ENCODE peak calls at places on chromosomes 7 and 10, in five cellular contexts. G, W, U, L and M are unnamed samples.

GRCh38 chr10:85379338-85379737 is 987.3 kb downstream of the GRID1 start:
- DNase-seq in G (no peak), W (no peak), U (no peak), L (no peak), M (no peak)

GRCh38 chr10:83542774-83543291 is 596.5 kb upstream of the GHITM start:
- DNase-seq in G (no peak), W (no peak), U (no peak), L (no peak), M (peak)

GRCh38 chr10:80405035-80405434 is 3.3 kb upstream of the PRXL2A start:
- DNase-seq in G (no peak), W (no peak), U (no peak), L (no peak), M (no peak)

GRCh38 chr7:77727936-77728701 is 31.9 kb downstream of the RSBN1L start:
- DNase-seq in G (peak), W (peak), U (peak), L (peak), M (peak)

GRCh38 chr10:109987413-109987812 is 20.4 kb upstream of the ADD3 start:
- DNase-seq in G (peak), W (no peak), U (peak), L (no peak), M (peak)

GRCh38 chr7:74457007-74457406 is 3.3 kb downstream of the GTF2IRD1 start:
- DNase-seq in G (no peak), W (no peak), U (no peak), L (no peak), M (no peak)

GRCh38 chr10:28359334-28359733 is 56.5 kb upstream of the MPP7 start:
- DNase-seq in G (peak), W (no peak), U (no peak), L (no peak), M (no peak)

GRCh38 chr10:50896721-50897120 is 11.3 kb upstream of the A1CF start:
- DNase-seq in G (no peak), W (no peak), U (no peak), L (no peak), M (no peak)

GRCh38 chr10:11082551-11082950 is 64.9 kb downstream of the CELF2 start:
- DNase-seq in G (no peak), W (no peak), U (peak), L (no peak), M (no peak)

GRCh38 chr7:131212114-131212513 is 115.6 kb upstream of the MKLN1 start:
- DNase-seq in G (peak), W (peak), U (peak), L (peak), M (peak)

GRCh38 chr7:34277016-34277800 is 371.9 kb downstream of the BMPER start:
- DNase-seq in G (no peak), W (no peak), U (peak), L (no peak), M (peak)
- H2BK120ac ChIP-seq in G (no peak), W (no peak), U (no peak), L (no peak), M (no peak)

GRCh38 chr7:37031571-37032257 is 307.4 kb upstream of the AOAH start:
- DNase-seq in G (peak), W (peak), U (peak), L (peak), M (peak)

GRCh38 chr7:37035631-37036030 is 311.3 kb upstream of the AOAH start:
- DNase-seq in G (no peak), W (no peak), U (no peak), L (no peak), M (no peak)

GRCh38 chr7:37033141-37033540 is 308.8 kb upstream of the AOAH start:
- DNase-seq in G (no peak), W (no peak), U (no peak), L (no peak), M (no peak)

GRCh38 chr7:37028909-37029440 is 304.7 kb upstream of the AOAH start:
- DNase-seq in G (no peak), W (no peak), U (no peak), L (no peak), M (no peak)

GRCh38 chr7:37032258-37032601 is 307.9 kb upstream of the AOAH start:
- DNase-seq in G (no peak), W (no peak), U (no peak), L (no peak), M (no peak)
- H2BK120ac ChIP-seq in G (peak), W (no peak), U (peak), L (no peak), M (no peak)

DNA sequence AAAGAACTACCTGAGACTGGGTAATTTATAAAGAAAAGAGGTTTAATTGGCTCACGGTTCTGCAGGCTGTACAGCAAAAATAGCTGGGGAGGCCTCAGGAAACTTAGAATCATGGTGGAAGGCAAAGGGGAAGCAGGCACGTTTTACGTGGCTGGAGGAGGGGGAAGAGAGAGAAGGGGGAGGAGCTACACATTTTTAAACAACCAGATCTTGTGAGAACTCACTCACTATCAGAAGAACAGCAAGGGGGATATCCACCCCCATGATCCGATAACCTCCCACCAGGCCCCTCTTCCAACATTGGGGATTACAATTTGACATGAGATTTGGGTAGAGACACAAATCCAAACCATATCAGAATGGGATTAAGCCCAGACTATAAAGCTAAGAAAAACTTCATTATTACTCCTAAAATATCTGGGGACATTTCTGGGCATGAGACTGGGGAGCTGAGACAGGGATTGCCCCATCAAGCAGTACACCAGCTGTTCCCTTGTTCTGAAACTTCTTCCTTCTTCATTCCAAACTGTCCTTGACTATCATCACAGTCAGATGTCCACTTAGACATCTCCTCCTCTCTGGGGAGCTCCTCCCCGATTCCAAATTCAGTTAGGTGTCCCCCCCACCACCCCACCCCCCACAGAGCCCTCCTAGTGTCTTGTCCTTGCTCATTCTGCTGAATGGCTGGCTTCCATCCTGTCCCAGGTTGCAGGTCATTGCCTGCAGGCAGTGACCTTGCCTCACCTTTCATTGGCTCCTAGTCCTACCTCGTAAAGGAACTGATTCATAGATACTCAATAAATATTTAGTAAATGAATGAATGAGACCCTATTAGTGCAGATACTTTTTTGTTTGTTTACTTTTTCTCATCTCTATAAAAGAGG is 132.6 kb downstream of the EVX1 start:
- DNase-seq in G (no peak), W (no peak), U (no peak), L (no peak), M (no peak)
- H2BK120ac ChIP-seq in G (peak), W (no peak), U (no peak), L (no peak), M (no peak)

DNA sequence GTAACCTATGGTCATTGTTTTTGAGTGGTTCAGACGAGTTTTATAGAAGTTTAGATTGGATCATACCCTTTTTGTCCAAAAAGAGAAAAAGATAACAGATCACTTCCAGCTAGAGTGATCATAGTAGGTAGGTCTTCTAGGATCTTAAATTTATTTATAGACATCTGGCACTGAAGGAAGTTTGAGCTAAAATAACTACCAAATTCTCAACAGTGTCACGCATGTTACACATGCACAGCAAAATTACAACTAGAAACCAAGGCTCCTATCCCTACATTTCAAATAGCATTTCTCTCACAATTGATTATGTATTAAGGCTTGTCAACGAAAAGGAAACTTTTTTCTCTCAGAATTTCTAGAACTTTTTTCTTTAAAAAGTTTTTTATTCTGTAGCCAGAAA is 2.3 kb downstream of the CALU start:
- DNase-seq in G (no peak), W (no peak), U (no peak), L (no peak), M (no peak)
- H2BK120ac ChIP-seq in G (no peak), W (no peak), U (no peak), L (no peak), M (no peak)

GRCh38 chr10:21758671-21759070 is 224.6 kb downstream of the MLLT10 start:
- DNase-seq in G (no peak), W (no peak), U (no peak), L (no peak), M (no peak)

GRCh38 chr10:21759232-21759631 is 225.2 kb downstream of the MLLT10 start:
- DNase-seq in G (no peak), W (no peak), U (no peak), L (no peak), M (no peak)

GRCh38 chr10:21758239-21758638 is 224.2 kb downstream of the MLLT10 start:
- DNase-seq in G (no peak), W (no peak), U (no peak), L (no peak), M (no peak)

GRCh38 chr10:21757601-21757901 is 223.5 kb downstream of the MLLT10 start:
- DNase-seq in G (no peak), W (no peak), U (no peak), L (no peak), M (peak)

DNA sequence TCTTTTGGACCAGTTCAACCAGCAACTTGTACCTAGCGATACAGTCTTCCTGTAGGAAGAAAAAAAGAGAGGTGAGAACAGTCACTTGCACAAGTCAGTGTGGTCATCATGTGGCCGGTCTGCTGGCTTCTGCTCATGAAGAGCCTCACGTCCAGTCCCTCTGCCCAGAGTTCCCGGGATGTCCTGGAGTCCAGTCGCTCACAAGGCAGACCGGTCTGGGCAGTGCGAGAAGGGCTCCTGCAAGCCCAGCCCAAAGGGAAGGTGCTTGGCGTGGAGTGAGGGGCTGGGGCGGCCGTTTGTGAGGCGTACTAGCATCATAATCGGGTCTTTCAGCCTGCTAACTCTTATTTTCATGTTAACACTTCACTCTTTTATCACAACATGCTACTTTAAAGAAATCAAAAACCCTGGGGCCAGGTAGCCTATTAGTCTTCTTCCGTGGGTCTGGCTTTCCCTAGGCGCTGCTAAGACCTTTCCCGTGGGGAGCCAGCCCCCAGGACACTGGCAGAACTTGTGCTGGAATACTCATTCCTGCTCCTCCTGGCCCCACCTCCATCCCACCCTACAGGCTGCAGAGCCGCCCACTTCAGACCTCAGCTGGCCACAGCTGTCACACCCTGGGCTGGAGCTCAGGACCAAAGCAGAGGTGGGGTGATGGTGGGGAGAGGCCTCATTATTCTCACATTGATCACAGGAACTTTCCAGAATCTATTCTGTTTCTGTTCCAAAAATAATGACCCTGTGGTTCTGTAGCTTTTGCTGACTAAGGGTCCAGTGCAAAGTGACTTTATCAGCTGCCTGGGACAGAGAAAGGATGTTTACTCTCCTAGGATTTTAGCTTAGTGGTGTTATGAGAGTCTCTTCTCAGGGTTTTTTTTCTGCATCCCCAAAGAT is 222.9 kb downstream of the MLLT10 start:
- DNase-seq in G (peak), W (no peak), U (no peak), L (no peak), M (no peak)
- H2BK120ac ChIP-seq in G (no peak), W (no peak), U (no peak), L (no peak), M (no peak)

DNA sequence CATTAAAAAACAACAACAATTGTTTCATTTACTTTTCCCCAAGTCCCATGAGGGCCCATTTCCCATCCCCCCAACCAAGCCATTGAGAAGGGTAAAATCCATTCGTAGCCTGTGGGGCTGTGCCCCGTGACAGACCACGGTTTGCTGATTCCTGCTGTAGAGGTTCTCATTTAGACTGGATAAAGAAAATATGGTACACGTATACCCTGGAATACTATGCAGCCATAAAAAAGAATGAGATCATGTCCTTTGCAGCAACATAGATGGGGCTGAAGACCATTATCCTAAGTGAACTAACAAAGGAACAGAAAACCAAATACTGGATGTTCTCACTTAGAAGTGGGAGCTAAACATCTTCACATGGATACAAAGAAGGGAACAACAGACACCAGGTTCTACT is 44.9 kb downstream of the ZNF783 start:
- DNase-seq in G (no peak), W (no peak), U (no peak), L (no peak), M (no peak)
- H2BK120ac ChIP-seq in G (no peak), W (no peak), U (no peak), L (no peak), M (no peak)